ENCODE peak calls at places on chromosomes 4 and X, in eight cellular contexts. T is globus pallidus, I is T-helper 1 cell, L is mesothelial cell of epicardium, X is neuronal stem cell, S is breast epithelium, R is lower lobe of right lung, C is heart left ventricle. F is an unnamed sample.

GRCh38 chr4:103303011-103303410 is 104.9 kb upstream of the CENPE start:
- DNase-seq in T (no peak), I (no peak), L (no peak), X (no peak), S (no peak), R (no peak), C (no peak), F (no peak)

GRCh38 chrX:36978886-36979285 is 29.3 kb upstream of the FAM47C start:
- DNase-seq in T (no peak), I (no peak), L (no peak), X (no peak), S (no peak), R (no peak), C (no peak), F (no peak)

GRCh38 chr4:52751349-52751911 is at the start of gene ERVMER34-1:
- DNase-seq in T (no peak), I (no peak), L (peak; percentile 23), X (peak; percentile 23), S (peak; percentile 62), R (peak; percentile 80), C (peak; percentile 72), F (no peak)

GRCh38 chrX:133376422-133376821 is 38.9 kb downstream of the GPC4 start:
- DNase-seq in T (no peak), I (no peak), L (no peak), X (no peak), S (no peak), R (no peak), C (no peak), F (no peak)

GRCh38 chr4:12724520-12724919 is 759.6 kb downstream of the RAB28 start:
- DNase-seq in T (no peak), I (no peak), L (no peak), X (no peak), S (no peak), R (no peak), C (no peak), F (no peak)

GRCh38 chrX:131226591-131226990 is 62.5 kb downstream of the IGSF1 start:
- DNase-seq in T (no peak), I (no peak), L (no peak), X (no peak), S (no peak), R (no peak), C (no peak), F (no peak)

GRCh38 chrX:129108936-129109335 is 414.4 kb downstream of the SMARCA1 start:
- DNase-seq in T (no peak), I (no peak), L (no peak), X (no peak), S (no peak), R (no peak), C (no peak), F (no peak)

GRCh38 chrX:39470588-39471155 is 627.1 kb downstream of the BCOR start:
- DNase-seq in T (peak; percentile 46), I (no peak), L (no peak), X (no peak), S (peak; percentile 57), R (no peak), C (peak; percentile 55), F (no peak)

GRCh38 chrX:34300871-34301270 is 168.8 kb upstream of the FAM47A start:
- DNase-seq in T (peak; percentile 21), I (no peak), L (no peak), X (peak; percentile 2), S (no peak), R (no peak), C (no peak), F (no peak)

GRCh38 chr4:47222276-47222675 is 190.9 kb downstream of the GABRB1 start:
- DNase-seq in T (no peak), I (no peak), L (no peak), X (no peak), S (no peak), R (no peak), C (no peak), F (no peak)

GRCh38 chrX:150201391-150201790 is 161.7 kb upstream of the MAMLD1 start:
- DNase-seq in T (no peak), I (no peak), L (no peak), X (no peak), S (no peak), R (no peak), C (no peak), F (no peak)

GRCh38 chrX:9955506-9955905 is 11.7 kb upstream of the CLDN34 start:
- DNase-seq in T (no peak), I (no peak), L (no peak), X (no peak), S (no peak), R (no peak), C (no peak), F (no peak)

GRCh38 chr4:167842487-167842886 is 249.8 kb upstream of the ANXA10 start:
- DNase-seq in T (no peak), I (no peak), L (no peak), X (no peak), S (no peak), R (no peak), C (no peak), F (no peak)

GRCh38 chr4:1756079-1756478 is 34.8 kb downstream of the TACC3 start:
- DNase-seq in T (no peak), I (no peak), L (no peak), X (no peak), S (no peak), R (no peak), C (no peak), F (no peak)

GRCh38 chrX:70549429-70549828 is 104.8 kb downstream of the DLG3 start:
- DNase-seq in T (no peak), I (no peak), L (no peak), X (no peak), S (no peak), R (no peak), C (no peak), F (no peak)

GRCh38 chr4:176735300-176735699 is 57.4 kb downstream of the VEGFC start:
- DNase-seq in T (no peak), I (no peak), L (no peak), X (no peak), S (no peak), R (no peak), C (no peak), F (no peak)

GRCh38 chrX:87397103-87397886 is 120.3 kb upstream of the KLHL4 start:
- DNase-seq in T (no peak), I (no peak), L (no peak), X (no peak), S (no peak), R (no peak), C (no peak), F (no peak)

GRCh38 chrX:53688300-53688699 is 1.8 kb upstream of the HUWE1 start:
- DNase-seq in T (no peak), I (no peak), L (no peak), X (no peak), S (no peak), R (no peak), C (no peak), F (no peak)

GRCh38 chrX:48531359-48531954 is 8.1 kb upstream of the TBC1D25 start:
- DNase-seq in T (no peak), I (no peak), L (no peak), X (no peak), S (no peak), R (no peak), C (no peak), F (no peak)

GRCh38 chr4:96887857-96888256 is 1048.0 kb downstream of the PDHA2 start:
- DNase-seq in T (no peak), I (no peak), L (no peak), X (no peak), S (no peak), R (no peak), C (no peak), F (no peak)

GRCh38 chrX:68828740-68829593 is at the start of gene EFNB1:
- DNase-seq in T (peak; percentile 92), I (peak; percentile 75), L (peak; percentile 65), X (peak; percentile 92), S (peak; percentile 93), R (peak; percentile 93), C (peak; percentile 95), F (peak; percentile 73)

GRCh38 chr4:127249767-127250108 is 383.0 kb upstream of the INTU start:
- DNase-seq in T (no peak), I (no peak), L (no peak), X (no peak), S (no peak), R (no peak), C (no peak), F (no peak)

GRCh38 chr4:101262683-101263082 is 84.6 kb downstream of the PPP3CA start:
- DNase-seq in T (no peak), I (no peak), L (no peak), X (peak; percentile 8), S (no peak), R (no peak), C (no peak), F (no peak)

GRCh38 chr4:86223472-86223871 is 136.4 kb downstream of the MAPK10 start:
- DNase-seq in T (peak; percentile 11), I (no peak), L (no peak), X (no peak), S (no peak), R (no peak), C (no peak), F (no peak)

GRCh38 chr4:151226004-151226932 is 50.7 kb upstream of the PRSS48 start:
- DNase-seq in T (peak; percentile 87), I (no peak), L (no peak), X (no peak), S (no peak), R (no peak), C (no peak), F (no peak)

GRCh38 chr4:29722253-29722652 is 997.9 kb upstream of the PCDH7 start:
- DNase-seq in T (no peak), I (no peak), L (no peak), X (no peak), S (no peak), R (no peak), C (no peak), F (no peak)

GRCh38 chrX:103883533-103883932 is 51.5 kb upstream of the RAB9B start:
- DNase-seq in T (no peak), I (no peak), L (no peak), X (no peak), S (no peak), R (no peak), C (no peak), F (no peak)

GRCh38 chr4:186725422-186726149 is 1.9 kb upstream of the FAT1 start:
- DNase-seq in T (peak; percentile 78), I (no peak), L (peak; percentile 60), X (peak; percentile 63), S (peak; percentile 70), R (peak; percentile 76), C (peak; percentile 84), F (no peak)

GRCh38 chr4:125484912-125485311 is 170.2 kb downstream of the FAT4 start:
- DNase-seq in T (no peak), I (no peak), L (no peak), X (no peak), S (no peak), R (no peak), C (no peak), F (no peak)

GRCh38 chrX:70087857-70088256 is 25.6 kb downstream of the OTUD6A start:
- DNase-seq in T (no peak), I (no peak), L (no peak), X (no peak), S (no peak), R (no peak), C (no peak), F (no peak)

GRCh38 chr4:27692098-27692679 is 831.5 kb downstream of the STIM2 start:
- DNase-seq in T (peak; percentile 46), I (no peak), L (no peak), X (no peak), S (no peak), R (no peak), C (no peak), F (no peak)

GRCh38 chr4:132124624-132124974 is 1024.5 kb upstream of the PCDH10 start:
- DNase-seq in T (no peak), I (no peak), L (no peak), X (no peak), S (no peak), R (no peak), C (no peak), F (no peak)

GRCh38 chr4:152255437-152255836 is 280.5 kb downstream of the FBXW7 start:
- DNase-seq in T (no peak), I (no peak), L (no peak), X (no peak), S (no peak), R (no peak), C (no peak), F (peak; percentile 19)

GRCh38 chrX:68938244-68939004 is 109.6 kb downstream of the EFNB1 start:
- DNase-seq in T (no peak), I (no peak), L (no peak), X (no peak), S (peak; percentile 28), R (no peak), C (peak; percentile 45), F (no peak)